ENCODE peak calls at places on chromosomes 16 and 17, in four cellular contexts. V is endothelial cell of umbilical vein, J is colonic mucosa, Z is GM12878. C is an unnamed sample.

GRCh38 chr17:64073771-64074703 is 53.6 kb upstream of the ICAM2 start:
- DNase-seq in V (no peak), J (no peak), Z (peak; percentile 62), C (no peak)

GRCh38 chr16:84141143-84141670 is 3.8 kb downstream of the HSDL1 start:
- DNase-seq in V (no peak), J (no peak), Z (no peak), C (no peak)

GRCh38 chr17:7312432-7313027 is 2.6 kb downstream of the GPS2 start:
- DNase-seq in V (no peak), J (no peak), Z (no peak), C (no peak)

GRCh38 chr17:44222112-44222869 is 2.8 kb upstream of the UBTF start:
- DNase-seq in V (peak; percentile 71), J (peak; percentile 91), Z (no peak), C (peak; percentile 93)

GRCh38 chr17:17546399-17547185 is 44.9 kb downstream of the PEMT start:
- DNase-seq in V (no peak), J (no peak), Z (no peak), C (peak; percentile 56)

GRCh38 chr16:29975811-29976511 is 2.3 kb downstream of the TAOK2 start:
- DNase-seq in V (peak; percentile 70), J (no peak), Z (no peak), C (no peak)

GRCh38 chr16:74942977-74943918 is 41.7 kb downstream of the WDR59 start:
- DNase-seq in V (no peak), J (no peak), Z (no peak), C (no peak)

GRCh38 chr16:24062270-24062817 is 193.8 kb upstream of the CACNG3 start:
- DNase-seq in V (no peak), J (no peak), Z (no peak), C (no peak)

GRCh38 chr16:74485916-74486315 is 64.6 kb upstream of the CLEC18B start:
- DNase-seq in V (no peak), J (no peak), Z (no peak), C (no peak)

GRCh38 chr17:38867179-38867994 is 2.5 kb upstream of the LASP1 start:
- DNase-seq in V (peak; percentile 66), J (peak; percentile 70), Z (peak; percentile 73), C (no peak)

GRCh38 chr17:66611397-66611796 is 223.5 kb upstream of the CACNG5 start:
- DNase-seq in V (no peak), J (no peak), Z (no peak), C (no peak)

GRCh38 chr17:17144061-17144460 is 62.1 kb downstream of the PLD6 start:
- DNase-seq in V (no peak), J (no peak), Z (no peak), C (no peak)

GRCh38 chr17:35878361-35878760 is 1.8 kb downstream of the CCL5 start:
- DNase-seq in V (no peak), J (no peak), Z (no peak), C (no peak)

GRCh38 chr17:50056217-50056960 is 479 bp downstream of the ITGA3 start:
- DNase-seq in V (peak; percentile 68), J (peak; percentile 70), Z (no peak), C (peak; percentile 88)

GRCh38 chr17:50056961-50057330 is 1.0 kb downstream of the ITGA3 start:
- DNase-seq in V (peak; percentile 26), J (peak; percentile 75), Z (no peak), C (peak; percentile 74)

GRCh38 chr17:50055426-50056216 is at the start of gene ITGA3:
- DNase-seq in V (peak; percentile 80), J (peak; percentile 88), Z (no peak), C (peak; percentile 95)

GRCh38 chr17:50053654-50053960 is 2.3 kb upstream of the ITGA3 start:
- DNase-seq in V (no peak), J (no peak), Z (no peak), C (no peak)

GRCh38 chr17:50055055-50055425 is 870 bp upstream of the ITGA3 start:
- DNase-seq in V (peak; percentile 17), J (peak; percentile 87), Z (no peak), C (peak; percentile 92)
- H3K9ac ChIP-seq in V (peak overlapping the region; percentile 53), J (peak overlapping the region; percentile 90), Z (peak overlapping the region; percentile 46), C (peak overlapping the region; percentile 96)

GRCh38 chr17:859461-860195 is 77.5 kb downstream of the MRM3 start:
- DNase-seq in V (peak; percentile 80), J (no peak), Z (no peak), C (no peak)
- H3K27ac ChIP-seq in V (peak overlapping the region; percentile 79), J (peak overlapping the region; percentile 62), Z (no peak overlapping the region), C (peak overlapping the region; percentile 57)

GRCh38 chr17:76153640-76154039 is 12.6 kb upstream of the FOXJ1 start:
- DNase-seq in V (no peak), J (no peak), Z (no peak), C (no peak)
- TF ChIP-seq CTCF in V (no peak), J (no peak), Z (no peak), C (peak; percentile 18)

GRCh38 chr16:27254262-27254811 is 14.2 kb downstream of the NSMCE1 start:
- DNase-seq in V (peak; percentile 29), J (no peak), Z (peak; percentile 70), C (no peak)
- H3K9ac ChIP-seq in V (no peak overlapping the region), J (no peak overlapping the region), Z (peak overlapping the region; percentile 24), C (no peak overlapping the region)

GRCh38 chr17:76243826-76244679 is 3.8 kb upstream of the RNF157 start:
- DNase-seq in V (no peak), J (no peak), Z (no peak), C (peak; percentile 31)
- H3K27ac ChIP-seq in V (no peak overlapping the region), J (no peak overlapping the region), Z (no peak overlapping the region), C (no peak overlapping the region)

DNA sequence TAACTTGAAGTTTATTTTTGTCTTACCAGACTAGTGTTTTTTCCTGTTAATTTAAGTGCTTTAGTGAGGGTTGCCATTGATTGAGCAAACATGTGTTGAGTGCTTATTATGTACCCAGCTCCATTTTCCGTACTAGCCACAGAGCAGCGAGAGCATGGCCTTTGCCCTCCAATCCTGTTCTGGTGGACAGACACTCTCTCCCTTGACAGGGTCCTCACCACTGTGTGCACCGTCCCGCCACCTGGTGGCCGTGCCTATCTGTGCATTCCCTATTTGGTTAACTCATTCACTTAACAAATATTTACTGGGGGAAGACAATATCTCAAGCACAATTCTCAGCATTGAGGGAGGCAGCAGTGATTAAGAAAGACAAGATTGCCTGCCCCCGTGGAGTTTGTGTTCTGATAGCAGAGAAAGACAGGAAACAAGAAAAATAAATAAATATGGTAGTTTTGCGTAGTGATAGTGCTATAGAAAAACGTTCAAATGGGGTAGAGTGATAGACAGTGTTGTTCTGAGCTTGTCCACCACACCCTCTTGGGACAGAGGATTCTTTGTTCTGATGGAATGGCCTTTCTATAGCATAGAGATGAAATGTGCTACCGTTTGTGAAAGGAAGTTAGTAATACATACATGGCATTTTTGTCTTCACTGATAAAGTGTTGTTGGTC is 13.0 kb downstream of the CDH13 start:
- DNase-seq in V (peak; percentile 85), J (peak; percentile 76), Z (no peak), C (no peak)
- TF ChIP-seq CTCF in V (peak; percentile 82), J (peak; percentile 78), Z (peak; percentile 90), C (peak; percentile 66)

GRCh38 chr17:9144502-9145233 is 123.4 kb downstream of the NTN1 start:
- DNase-seq in V (no peak), J (peak; percentile 61), Z (no peak), C (no peak)
- H3K9ac ChIP-seq in V (no peak overlapping the region), J (no peak overlapping the region), Z (no peak overlapping the region), C (no peak overlapping the region)

GRCh38 chr16:57264381-57264780 is 19.3 kb downstream of the ARL2BP start:
- DNase-seq in V (no peak), J (no peak), Z (no peak), C (peak; percentile 16)

GRCh38 chr16:57263585-57264351 is 18.7 kb downstream of the ARL2BP start:
- DNase-seq in V (no peak), J (no peak), Z (no peak), C (peak; percentile 65)

GRCh38 chr16:57266531-57267268 is 17.8 kb downstream of the PLLP start:
- DNase-seq in V (peak; percentile 27), J (peak; percentile 29), Z (no peak), C (peak; percentile 9)

GRCh38 chr16:57264950-57265371 is 19.5 kb downstream of the PLLP start:
- DNase-seq in V (no peak), J (peak; percentile 80), Z (no peak), C (peak; percentile 93)

DNA sequence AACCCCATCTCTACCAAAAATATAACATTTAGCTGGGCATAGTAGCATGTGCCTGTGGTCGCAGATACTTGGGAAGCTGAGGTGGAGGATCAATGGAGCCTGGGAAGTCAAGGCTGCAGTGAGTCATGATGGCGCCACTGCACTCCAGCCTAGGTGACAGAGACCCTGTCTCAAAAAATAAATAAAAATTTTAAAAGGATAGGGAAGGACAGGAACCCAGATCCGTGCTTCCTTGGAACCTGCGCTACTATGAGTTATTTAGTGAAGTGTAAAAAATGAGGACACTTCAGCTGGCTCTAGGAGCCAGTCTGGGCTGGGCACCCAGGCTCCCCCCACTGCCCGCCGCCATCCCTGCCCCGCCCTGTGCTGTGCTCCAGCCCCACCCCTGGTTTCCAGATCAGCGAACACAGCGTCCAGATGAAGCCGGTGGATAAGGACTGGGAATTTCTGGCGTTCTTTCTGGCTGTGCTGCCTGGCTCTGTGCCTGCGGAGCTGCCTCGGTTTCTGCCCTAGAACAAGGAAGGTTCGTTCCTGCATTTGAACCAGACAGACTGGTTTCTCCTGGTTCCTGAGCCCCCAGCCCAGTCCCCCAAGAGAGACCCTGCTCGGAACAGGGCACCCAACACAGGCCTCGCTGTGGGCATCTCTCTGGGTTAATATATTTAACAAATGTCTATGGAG is 18.5 kb downstream of the PLLP start:
- DNase-seq in V (peak; percentile 83), J (peak; percentile 90), Z (no peak), C (peak; percentile 95)
- H3K27ac ChIP-seq in V (peak overlapping the region; percentile 77), J (peak overlapping the region; percentile 82), Z (no peak overlapping the region), C (peak overlapping the region; percentile 85)

C was measured in kidney.